ENCODE peak calls at places on chromosomes 2 and 18, in five cellular contexts. L is T-helper 9 cell, H is NCI-H1417, T is NCI-H1092 treated with DMSO at 0.1 percent for 48 hours, G is mucosa of gallbladder. V is an unnamed sample.

GRCh38 chr18:36872329-36872728 is 43.4 kb downstream of the KIAA1328 start:
- DNase-seq in L (no peak), H (no peak), T (no peak), G (no peak), V (no peak)

GRCh38 chr2:102082591-102083586 is 59.7 kb upstream of the IL1R1 start:
- DNase-seq in H (no peak), L (no peak), T (no peak), G (no peak), V (no peak)

GRCh38 chr2:174615951-174616436 is 18.4 kb upstream of the WIPF1 start:
- DNase-seq in G (no peak), H (no peak), T (peak), L (no peak), V (no peak)

GRCh38 chr2:45830322-45830721 is 178.8 kb downstream of the PRKCE start:
- DNase-seq in L (no peak), T (no peak), G (no peak), H (no peak), V (no peak)

GRCh38 chr2:43224571-43225092 is 1.8 kb downstream of the ZFP36L2 start:
- DNase-seq in G (no peak), L (peak), T (no peak), H (no peak), V (no peak)

GRCh38 chr2:240574386-240575100 is 6.3 kb downstream of the RNPEPL1 start:
- DNase-seq in H (no peak), L (no peak), T (no peak), G (no peak), V (no peak)

GRCh38 chr2:215967590-215968373 is 45.6 kb downstream of the MREG start:
- DNase-seq in L (no peak), H (no peak), T (no peak), G (no peak), V (no peak)

GRCh38 chr18:44627245-44627644 is 53.4 kb upstream of the SETBP1 start:
- DNase-seq in H (no peak), T (no peak), L (no peak), G (no peak), V (no peak)

GRCh38 chr18:62586148-62586774 is 63.4 kb downstream of the ZCCHC2 start:
- DNase-seq in T (peak), L (peak), G (peak), H (peak), V (no peak)

V was measured in RWPE2.